ENCODE peak calls at places on chromosomes 16 and 17, in ten cellular contexts. K is activated T-cell treated with anti-CD3 and anti-CD28 coated beads, Interleukin-2, amount 50 U/mL, for 4 hours; X is fibroblast of pulmonary artery; F is choroid plexus epithelial cell; G is right cardiac atrium; O is T1000; P is HEK293T; Y is stimulated activated CD4-positive, alpha-beta T cell treated with anti-CD3 and anti-CD28 coated beads, Interleukin-2, amount 100 ng/mL, for 4 hours; A is stimulated activated CD8-positive, alpha-beta memory T cell treated with anti-CD3 and anti-CD28 coated beads, Interleukin-12 subunit alpha, Interleukin-12 subunit beta, amount 100 ng/mL, for 4 hours; H is DMS79. I is an unnamed sample.

GRCh38 chr17:79931517-79932309 is 92.5 kb upstream of the CBX4 start:
- DNase-seq in K (no peak), X (no peak), F (no peak), G (no peak), O (no peak), P (no peak), Y (no peak), A (no peak), H (no peak), I (no peak)

GRCh38 chr17:74971842-74972106 is 785 bp downstream of the HID1 start:
- DNase-seq in K (no peak), X (no peak), F (no peak), G (no peak), O (no peak), P (no peak), Y (no peak), A (no peak), H (no peak), I (no peak)

GRCh38 chr16:11349599-11350276 is 4.5 kb downstream of the RMI2 start:
- DNase-seq in K (no peak), X (peak), F (no peak), G (peak), O (peak), P (no peak), Y (no peak), A (no peak), H (peak), I (no peak)

GRCh38 chr17:10754109-10754508 is 24.3 kb upstream of the TMEM220 start:
- DNase-seq in K (peak), X (peak), F (peak), G (peak), O (no peak), P (peak), Y (no peak), A (no peak), H (no peak), I (no peak)

GRCh38 chr17:20156196-20157077 is 147.3 kb downstream of the SPECC1 start:
- DNase-seq in K (peak), X (peak), F (peak), G (peak), O (peak), P (peak), Y (no peak), A (peak), H (peak), I (no peak)

GRCh38 chr16:86843812-86844211 is 265.5 kb downstream of the FOXL1 start:
- DNase-seq in K (no peak), X (no peak), F (no peak), G (no peak), O (no peak), P (no peak), Y (no peak), A (no peak), H (no peak), I (no peak)

GRCh38 chr16:55151901-55152300 is 172.1 kb upstream of the IRX6 start:
- DNase-seq in K (no peak), X (no peak), F (no peak), G (no peak), O (no peak), P (no peak), Y (no peak), A (no peak), H (no peak), I (no peak)

GRCh38 chr17:73393962-73394361 is 82.2 kb upstream of the CDC42EP4 start:
- DNase-seq in K (no peak), X (no peak), F (peak), G (no peak), O (no peak), P (no peak), Y (no peak), A (no peak), H (no peak), I (no peak)

I was measured in activated CD4-positive, alpha-beta T cell treated with anti-CD3 and anti-CD28 coated beads for 4 hours.